ENCODE peak calls at places on chromosomes 5 and 9, in five cellular contexts. Y, S, V, D and E are unnamed samples.

GRCh38 chr9:130981002-130981760 is 27.8 kb upstream of the LAMC3 start:
- DNase-seq in S (no peak), V (peak), Y (no peak), D (no peak), E (no peak)

GRCh38 chr9:136359774-136360718 is 3.5 kb downstream of the DNLZ start:
- DNase-seq in D (peak), V (no peak), Y (no peak), S (no peak), E (no peak)

GRCh38 chr9:26319859-26320258 is 572.7 kb downstream of the CAAP1 start:
- DNase-seq in V (no peak), S (no peak), D (no peak), Y (no peak), E (no peak)

GRCh38 chr9:137422668-137423000 is 328 bp downstream of the EXD3 start:
- DNase-seq in Y (no peak), S (no peak), D (peak), V (peak), E (peak)

GRCh38 chr5:149865746-149866145 is 78.8 kb downstream of the PDE6A start:
- DNase-seq in S (no peak), V (no peak), D (peak), Y (no peak), E (no peak)

GRCh38 chr5:9851458-9851857 is 221.3 kb upstream of the TAS2R1 start:
- DNase-seq in S (no peak), D (peak), Y (no peak), V (no peak), E (peak)

GRCh38 chr5:135239461-135240282 is 159.4 kb downstream of the MACROH2A1 start:
- DNase-seq in Y (no peak), V (no peak), D (no peak), S (no peak), E (no peak)

GRCh38 chr5:153122416-153122815 is 368.1 kb upstream of the GRIA1 start:
- DNase-seq in S (no peak), V (peak), Y (no peak), D (no peak), E (no peak)

GRCh38 chr9:13606576-13606975 is 327.1 kb upstream of the MPDZ start:
- DNase-seq in V (no peak), D (no peak), S (no peak), Y (no peak), E (no peak)